ENCODE peak calls at places on chromosomes 3 and 15, in seven cellular contexts. S, G, L, C, M, K and W are unnamed samples.

GRCh38 chr3:14415501-14415900 is 13.1 kb downstream of the SLC6A6 start:
- DNase-seq in S (no peak), C (no peak), K (no peak), M (no peak), L (no peak), G (no peak), W (peak; percentile 56)

GRCh38 chr3:78875431-78875830 is 892.4 kb downstream of the ROBO1 start:
- DNase-seq in M (no peak), C (no peak), G (no peak), S (no peak), K (no peak), L (no peak), W (no peak)

GRCh38 chr3:101070260-101071121 is 77.3 kb upstream of the ABI3BP start:
- DNase-seq in M (no peak), K (peak; percentile 68), L (no peak), G (no peak), C (peak; percentile 30), S (peak; percentile 42), W (no peak)

GRCh38 chr3:143329567-143330164 is 210.1 kb downstream of the CHST2 start:
- DNase-seq in G (no peak), K (no peak), C (no peak), M (no peak), S (no peak), L (no peak), W (no peak)

GRCh38 chr15:48388017-48388936 is 57.0 kb downstream of the DUT start:
- DNase-seq in G (peak; percentile 58), C (no peak), M (no peak), L (no peak), S (no peak), K (no peak), W (no peak)

GRCh38 chr3:99475229-99475628 is 163.2 kb upstream of the COL8A1 start:
- DNase-seq in K (no peak), G (no peak), C (no peak), L (no peak), S (no peak), M (no peak), W (no peak)

GRCh38 chr3:4063916-4064592 is 239.1 kb upstream of the SETMAR start:
- DNase-seq in G (no peak), K (no peak), S (no peak), L (no peak), M (no peak), C (no peak), W (no peak)

GRCh38 chr3:128950223-128950938 is 43.5 kb downstream of the CFAP92 start:
- DNase-seq in L (no peak), K (no peak), S (no peak), G (no peak), C (no peak), M (no peak), W (no peak)

GRCh38 chr3:185717627-185718330 is 107.1 kb downstream of the IGF2BP2 start:
- DNase-seq in M (no peak), K (no peak), C (no peak), G (no peak), L (no peak), S (no peak), W (no peak)

GRCh38 chr3:129563850-129564535 is 21.0 kb downstream of the H1-8 start:
- DNase-seq in L (no peak), C (no peak), G (no peak), S (no peak), M (no peak), K (no peak), W (no peak)

GRCh38 chr3:152780553-152780952 is 54.4 kb upstream of the P2RY1 start:
- DNase-seq in M (no peak), S (no peak), C (no peak), L (no peak), G (no peak), K (no peak), W (no peak)

GRCh38 chr3:128859573-128860154 is 19.8 kb upstream of the ACAD9 start:
- DNase-seq in S (no peak), M (no peak), G (no peak), C (no peak), L (no peak), K (no peak), W (no peak)

GRCh38 chr15:35299059-35299735 is 214.1 kb upstream of the NANOGP8 start:
- DNase-seq in K (no peak), M (no peak), L (no peak), G (no peak), C (no peak), S (no peak), W (no peak)

GRCh38 chr15:57619746-57620145 is 28.0 kb downstream of the MYZAP start:
- DNase-seq in S (no peak), M (no peak), K (no peak), L (no peak), G (no peak), C (no peak), W (no peak)

GRCh38 chr3:95815828-95816227 is 998.6 kb upstream of the EPHA6 start:
- DNase-seq in M (no peak), C (no peak), G (no peak), K (no peak), S (no peak), L (no peak), W (no peak)

GRCh38 chr3:11914651-11915050 is 68.0 kb upstream of the TAMM41 start:
- DNase-seq in G (no peak), L (peak; percentile 34), S (no peak), C (no peak), M (no peak), K (no peak), W (no peak)

GRCh38 chr15:51982013-51982769 is 10.6 kb upstream of the LEO1 start:
- DNase-seq in S (peak; percentile 5), G (peak; percentile 54), M (no peak), C (peak; percentile 58), K (no peak), L (no peak), W (no peak)
- H3K4me3 ChIP-seq in S (no peak overlapping the region), G (no peak overlapping the region), M (peak overlapping the region; percentile 33), C (peak overlapping the region; percentile 2), K (peak overlapping the region; percentile 12), L (no peak overlapping the region), W (peak overlapping the region; percentile 18)

GRCh38 chr15:72766780-72767179 is 16.8 kb downstream of the ADPGK start:
- DNase-seq in L (no peak), K (no peak), G (no peak), C (no peak), S (no peak), M (no peak), W (no peak)
- H3K4me3 ChIP-seq in L (no peak overlapping the region), K (no peak overlapping the region), G (no peak overlapping the region), C (no peak overlapping the region), S (no peak overlapping the region), M (no peak overlapping the region), W (no peak overlapping the region)

GRCh38 chr15:101201411-101202174 is 50.3 kb downstream of the CHSY1 start:
- DNase-seq in S (no peak), G (peak; percentile 95), L (peak; percentile 97), M (peak; percentile 22), K (peak; percentile 96), C (no peak), W (peak; percentile 93)

GRCh38 chr15:101200181-101200580 is 51.7 kb downstream of the CHSY1 start:
- DNase-seq in C (no peak), K (no peak), S (no peak), G (no peak), M (no peak), L (no peak), W (no peak)

GRCh38 chr15:101198031-101198430 is 53.8 kb downstream of the CHSY1 start:
- DNase-seq in L (no peak), K (no peak), G (no peak), C (no peak), M (no peak), S (no peak), W (no peak)

GRCh38 chr15:101203029-101203428 is 48.8 kb downstream of the CHSY1 start:
- DNase-seq in M (no peak), S (no peak), L (no peak), G (no peak), K (no peak), C (no peak), W (no peak)

DNA sequence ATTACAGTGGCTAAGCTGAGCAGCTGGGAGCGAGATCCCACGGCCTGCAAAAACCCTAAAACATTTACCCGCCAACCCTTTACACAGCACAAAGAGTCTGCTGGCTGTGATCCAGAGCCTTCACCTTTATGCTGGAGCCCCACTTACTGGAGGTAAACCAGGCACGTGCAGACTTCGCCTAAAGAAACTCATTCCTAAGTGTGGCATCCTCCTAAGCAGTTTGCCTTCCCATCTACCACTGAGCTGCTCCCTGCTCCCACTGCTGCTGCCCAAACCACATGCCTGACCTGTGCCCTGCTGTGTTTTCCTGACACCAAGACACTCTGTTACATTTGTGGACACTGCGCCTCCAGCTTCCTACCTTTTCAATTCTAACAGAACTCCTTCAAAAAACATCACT is 53.0 kb downstream of the CHSY1 start:
- DNase-seq in S (no peak), C (no peak), G (no peak), M (no peak), L (no peak), K (no peak), W (no peak)
- H3K4me3 ChIP-seq in S (no peak overlapping the region), C (no peak overlapping the region), G (no peak overlapping the region), M (no peak overlapping the region), L (no peak overlapping the region), K (no peak overlapping the region), W (no peak overlapping the region)

DNA sequence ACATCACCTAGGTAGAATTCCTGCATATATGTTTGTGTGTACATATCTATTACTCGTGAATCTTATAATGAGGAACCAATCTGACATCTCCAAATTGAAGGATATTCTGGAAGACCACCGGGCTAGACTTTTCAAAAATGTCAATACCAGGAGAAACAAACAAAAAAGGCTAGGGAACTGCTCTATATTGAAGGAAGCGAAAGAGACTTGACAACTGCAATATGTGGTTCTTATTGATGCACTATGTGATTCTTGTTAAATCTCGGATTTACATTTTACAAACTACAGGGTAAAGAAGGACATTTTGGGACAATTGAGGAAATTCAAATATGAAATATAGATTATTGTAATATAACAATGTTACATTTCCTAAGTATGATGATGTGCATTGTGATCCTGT is 137.5 kb upstream of the CCDC54 start:
- DNase-seq in C (no peak), S (no peak), K (no peak), M (no peak), L (no peak), G (no peak), W (no peak)
- H3K4me3 ChIP-seq in C (no peak overlapping the region), S (no peak overlapping the region), K (peak overlapping the region; percentile 77), M (peak overlapping the region; percentile 76), L (peak overlapping the region; percentile 70), G (peak overlapping the region; percentile 95), W (no peak overlapping the region)

DNA sequence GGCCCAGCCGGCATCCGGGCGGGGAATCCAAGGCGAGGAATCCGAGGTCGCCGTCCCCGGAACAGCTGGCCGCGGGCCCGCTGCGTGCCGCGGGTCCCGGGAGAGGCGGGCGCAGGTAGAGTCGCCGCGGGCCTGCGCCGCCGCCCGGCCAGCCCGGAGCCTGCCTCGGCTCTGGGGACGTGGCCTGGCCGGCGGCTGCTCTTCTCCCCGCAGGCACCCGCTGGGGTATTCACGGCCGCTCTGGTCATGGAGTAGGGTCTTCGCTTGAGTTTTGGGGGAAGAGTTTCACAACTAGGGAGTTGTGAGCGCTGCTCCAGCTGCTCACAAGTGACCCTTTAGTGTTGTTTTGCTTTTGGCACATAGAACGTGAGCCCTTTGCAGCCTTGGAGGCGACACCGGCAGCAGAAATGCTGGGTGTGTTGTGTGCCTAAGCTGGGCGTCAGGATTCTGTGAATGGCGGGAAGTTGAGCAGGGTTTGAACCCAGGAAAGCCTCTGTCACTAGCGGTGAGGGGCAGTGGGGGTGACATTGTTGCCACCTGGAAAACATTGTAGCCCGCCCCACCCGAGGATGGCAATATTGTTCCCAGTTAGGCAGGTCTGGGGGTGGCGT is 4.0 kb downstream of the TRIM71 start:
- DNase-seq in G (no peak), L (no peak), K (no peak), C (no peak), S (no peak), M (no peak), W (no peak)
- H3K4me3 ChIP-seq in G (no peak overlapping the region), L (no peak overlapping the region), K (no peak overlapping the region), C (no peak overlapping the region), S (no peak overlapping the region), M (peak overlapping the region; percentile 1), W (no peak overlapping the region)